ENCODE peak calls at places on chromosomes 6 and 20, in four cellular contexts. Q is kidney epithelial cell, O is mesothelial cell of epicardium, W is endothelial cell of umbilical vein. A is an unnamed sample.

GRCh38 chr6:56345539-56346090 is 98.2 kb upstream of the COL21A1 start:
- DNase-seq in Q (no peak), W (no peak), O (no peak), A (no peak)

GRCh38 chr6:20377623-20378265 is 23.9 kb upstream of the E2F3 start:
- DNase-seq in W (peak; percentile 88), O (no peak), Q (peak; percentile 41), A (no peak)

GRCh38 chr6:130421567-130421966 is 55.8 kb downstream of the TMEM200A start:
- DNase-seq in Q (peak; percentile 57), O (no peak), W (no peak), A (no peak)

GRCh38 chr6:160160450-160160849 is 38.8 kb downstream of the SLC22A1 start:
- DNase-seq in Q (no peak), W (no peak), O (no peak), A (no peak)

GRCh38 chr6:8180327-8181161 is 78.2 kb upstream of the EEF1E1 start:
- DNase-seq in O (no peak), W (no peak), Q (peak; percentile 81), A (no peak)

GRCh38 chr20:53788253-53789022 is 194.8 kb upstream of the ZNF217 start:
- DNase-seq in W (no peak), O (no peak), Q (no peak), A (no peak)

GRCh38 chr20:32479012-32479411 is 106.1 kb downstream of the NOL4L start:
- DNase-seq in Q (no peak), W (no peak), O (no peak), A (peak; percentile 48)

GRCh38 chr6:24856954-24857670 is 58.4 kb upstream of the ARMH2 start:
- DNase-seq in O (no peak), Q (no peak), W (no peak), A (no peak)

GRCh38 chr6:142011775-142012174 is 121.0 kb upstream of the GJE1 start:
- DNase-seq in O (no peak), Q (no peak), W (no peak), A (no peak)

GRCh38 chr6:170222498-170223471 is 68.1 kb downstream of the DLL1 start:
- DNase-seq in O (no peak), W (no peak), Q (peak; percentile 9), A (no peak)

DNA sequence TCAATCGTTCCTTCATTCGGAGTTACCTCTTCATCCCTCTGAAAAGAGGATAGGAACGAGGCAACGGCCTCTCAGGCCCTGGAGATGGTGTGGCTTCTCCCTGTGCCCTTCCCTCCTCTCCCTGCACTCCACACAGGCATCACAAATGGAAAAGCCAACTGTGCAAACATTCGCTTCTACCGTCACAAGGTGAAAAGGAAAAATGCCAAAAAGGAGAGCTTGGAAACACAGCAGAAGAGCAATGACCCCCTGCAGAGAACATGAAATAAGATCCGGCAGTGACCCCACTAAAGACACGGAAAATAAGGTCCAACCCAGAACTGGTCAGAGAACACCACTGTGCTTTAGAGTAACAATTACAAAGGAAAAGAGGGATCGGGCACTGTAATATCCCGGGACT is 63.1 kb downstream of the SLC22A23 start:
- DNase-seq in Q (no peak), W (no peak), O (no peak), A (no peak)
- TF ChIP-seq CTCF in Q (no peak), W (no peak), O (no peak), A (no peak)

GRCh38 chr6:47524136-47524840 is 46.7 kb downstream of the CD2AP start:
- DNase-seq in O (no peak), Q (no peak), W (peak; percentile 27), A (no peak)
- TF ChIP-seq CTCF in O (no peak), Q (no peak), W (no peak), A (peak; percentile 28)

GRCh38 chr6:47151232-47151898 is 109.2 kb upstream of the ADGRF1 start:
- DNase-seq in W (no peak), Q (no peak), O (no peak), A (no peak)
- TF ChIP-seq CTCF in W (no peak), Q (no peak), O (no peak), A (no peak)

DNA sequence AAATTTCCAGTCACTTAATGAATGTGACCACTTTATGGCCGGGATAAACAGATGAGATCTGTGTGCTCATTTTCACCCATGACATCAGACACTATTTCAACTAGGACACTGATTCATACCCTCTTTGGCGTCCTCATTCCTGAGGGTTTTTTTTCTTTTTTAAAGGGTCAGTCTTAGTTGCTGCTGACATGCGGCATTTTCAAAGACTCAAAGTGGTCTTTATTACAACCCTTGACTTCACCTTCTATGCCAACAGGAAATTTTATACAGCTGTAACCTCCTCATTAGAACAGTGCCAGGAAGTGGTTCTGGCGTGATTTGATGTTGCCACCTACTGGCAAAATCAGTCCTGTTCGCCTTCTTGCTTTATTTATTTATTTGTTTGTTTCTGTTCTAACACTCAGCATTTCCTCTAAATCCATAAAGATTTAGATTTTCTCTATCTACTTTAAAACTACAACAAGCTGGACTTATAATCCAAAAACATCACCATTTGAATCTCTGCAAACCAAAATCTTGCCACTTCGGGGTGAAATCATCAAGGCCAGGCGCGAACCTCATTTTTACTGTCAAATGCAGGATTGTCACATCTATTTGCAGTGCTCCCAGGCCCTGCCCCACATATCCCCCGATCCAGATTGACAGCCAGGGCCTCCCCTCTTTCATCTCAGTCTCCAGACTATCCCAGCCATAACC is 77.7 kb downstream of the C6orf118 start:
- DNase-seq in Q (peak; percentile 32), O (no peak), W (no peak), A (no peak)
- TF ChIP-seq CTCF in Q (peak; percentile 69), O (peak; percentile 56), W (no peak), A (peak; percentile 85)

A was measured in chondrocyte.